ENCODE peak calls at places on chromosome 7, in four cellular contexts. I is AG09309, H is fibroblast of mammary gland, Q is astrocyte of the cerebellum. Y is an unnamed sample.

GRCh38 chr7:25069900-25070443 is 55.1 kb downstream of the CYCS start:
- DNase-seq in Q (peak), I (peak), H (peak), Y (peak)

GRCh38 chr7:2851499-2851898 is 7.4 kb upstream of the GNA12 start:
- DNase-seq in Q (no peak), I (no peak), H (no peak), Y (no peak)

GRCh38 chr7:149456770-149457421 is 4.0 kb downstream of the ZNF777 start:
- DNase-seq in Q (no peak), H (peak), I (no peak), Y (no peak)

GRCh38 chr7:83655951-83656556 is 7.1 kb upstream of the SEMA3E start:
- DNase-seq in I (peak), H (peak), Q (peak), Y (peak)

GRCh38 chr7:11474902-11475585 is 357.0 kb downstream of the THSD7A start:
- DNase-seq in H (no peak), I (no peak), Q (no peak), Y (no peak)

GRCh38 chr7:94888542-94888941 is 18.9 kb upstream of the PPP1R9A start:
- DNase-seq in H (peak), Q (no peak), I (no peak), Y (peak)

GRCh38 chr7:80496586-80496985 is 15.3 kb downstream of the GNAT3 start:
- DNase-seq in Q (no peak), I (no peak), H (peak), Y (peak)

GRCh38 chr7:80558116-80558515 is 46.3 kb upstream of the GNAT3 start:
- DNase-seq in H (no peak), I (no peak), Q (no peak), Y (no peak)

GRCh38 chr7:154789404-154789803 is 213.5 kb downstream of the PAXIP1 start:
- DNase-seq in Q (no peak), H (no peak), I (no peak), Y (no peak)

GRCh38 chr7:139828880-139829653 is at the start of gene TBXAS1:
- DNase-seq in Q (no peak), H (no peak), I (no peak), Y (no peak)

GRCh38 chr7:36962367-36962766 is 238.1 kb upstream of the AOAH start:
- DNase-seq in I (no peak), Q (peak), H (no peak), Y (no peak)

GRCh38 chr7:4235596-4235995 is 446.5 kb upstream of the FOXK1 start:
- DNase-seq in Q (no peak), H (no peak), I (no peak), Y (no peak)

GRCh38 chr7:22671177-22671879 is 55.7 kb upstream of the IL6 start:
- DNase-seq in Q (no peak), I (no peak), H (peak), Y (no peak)

GRCh38 chr7:35463176-35463575 is 209.3 kb upstream of the TBX20 start:
- DNase-seq in Q (no peak), H (no peak), I (no peak), Y (no peak)

GRCh38 chr7:20440472-20441105 is 109.9 kb downstream of the ITGB8 start:
- DNase-seq in Q (no peak), I (no peak), H (peak), Y (peak)

GRCh38 chr7:99374121-99375064 is at the start of gene ARPC1B:
- DNase-seq in Q (no peak), H (peak), I (no peak), Y (peak)

GRCh38 chr7:81491573-81491972 is 278.3 kb downstream of the HGF start:
- DNase-seq in H (no peak), Q (no peak), I (no peak), Y (no peak)

GRCh38 chr7:36787933-36788378 is 63.7 kb upstream of the AOAH start:
- DNase-seq in H (no peak), I (no peak), Q (no peak), Y (no peak)

GRCh38 chr7:155164316-155164715 is 94.2 kb downstream of the HTR5A start:
- DNase-seq in H (no peak), Q (no peak), I (no peak), Y (no peak)

GRCh38 chr7:73811760-73812168 is 19.0 kb upstream of the CLDN4 start:
- DNase-seq in I (peak), H (peak), Q (peak), Y (peak)

GRCh38 chr7:46490406-46490805 is 569.3 kb upstream of the IGFBP3 start:
- DNase-seq in H (no peak), I (no peak), Q (no peak), Y (no peak)

GRCh38 chr7:46494441-46494840 is 573.4 kb upstream of the IGFBP3 start:
- DNase-seq in Q (no peak), I (no peak), H (no peak), Y (peak)

GRCh38 chr7:46492460-46492859 is 571.4 kb upstream of the IGFBP3 start:
- DNase-seq in I (no peak), H (no peak), Q (no peak), Y (no peak)

GRCh38 chr7:46494026-46494425 is 573.0 kb upstream of the IGFBP3 start:
- DNase-seq in Q (no peak), H (peak), I (peak), Y (peak)

GRCh38 chr7:46493196-46493595 is 572.1 kb upstream of the IGFBP3 start:
- DNase-seq in Q (no peak), I (no peak), H (no peak), Y (no peak)
- TF ChIP-seq CTCF in Q (no peak), I (no peak), H (no peak), Y (peak)

GRCh38 chr7:106866298-106867281 is 1.5 kb downstream of the PIK3CG start:
- DNase-seq in H (no peak), I (no peak), Q (no peak), Y (no peak)
- H3K4me3 ChIP-seq in H (no peak), I (no peak), Q (no peak), Y (no peak)

GRCh38 chr7:17472939-17473338 is 174.5 kb downstream of the AHR start:
- DNase-seq in H (no peak), Q (no peak), I (no peak), Y (no peak)

GRCh38 chr7:17477182-17477581 is 178.7 kb downstream of the AHR start:
- DNase-seq in Q (no peak), H (no peak), I (peak), Y (no peak)

GRCh38 chr7:17472518-17472917 is 174.1 kb downstream of the AHR start:
- DNase-seq in H (no peak), I (no peak), Q (no peak), Y (no peak)

DNA sequence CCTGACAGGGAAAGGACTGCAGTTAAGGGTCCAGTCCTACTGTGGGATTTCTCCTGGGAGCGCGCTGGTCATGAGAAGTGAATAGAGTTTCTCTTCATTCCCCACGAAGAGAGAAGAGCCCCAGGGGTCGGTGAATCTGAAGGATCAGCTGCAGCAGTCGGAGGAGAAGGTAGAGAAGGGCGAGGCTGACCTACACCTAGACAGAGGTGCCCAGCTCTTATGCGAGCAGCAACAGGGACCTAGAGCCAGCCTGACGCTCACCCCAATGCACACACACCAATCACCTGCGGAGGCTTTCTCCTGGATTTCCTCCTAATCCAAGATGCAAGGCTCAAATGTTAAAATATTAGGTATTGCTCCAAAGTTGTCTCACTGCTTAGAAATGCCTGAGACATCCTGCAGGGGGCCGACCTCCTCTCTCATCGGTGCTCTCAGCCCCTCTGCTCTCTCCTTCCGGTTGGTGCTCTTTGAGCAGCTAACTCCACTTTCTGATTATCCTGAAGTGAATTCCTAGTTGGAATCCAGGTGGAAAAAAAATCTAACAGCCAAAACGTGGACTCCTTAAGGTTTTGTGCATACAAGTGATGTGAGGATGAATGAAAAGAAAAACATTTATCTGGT is 176.4 kb downstream of the AHR start:
- DNase-seq in H (no peak), I (no peak), Q (no peak), Y (no peak)
- TF ChIP-seq CTCF in H (peak), I (no peak), Q (peak), Y (peak)

DNA sequence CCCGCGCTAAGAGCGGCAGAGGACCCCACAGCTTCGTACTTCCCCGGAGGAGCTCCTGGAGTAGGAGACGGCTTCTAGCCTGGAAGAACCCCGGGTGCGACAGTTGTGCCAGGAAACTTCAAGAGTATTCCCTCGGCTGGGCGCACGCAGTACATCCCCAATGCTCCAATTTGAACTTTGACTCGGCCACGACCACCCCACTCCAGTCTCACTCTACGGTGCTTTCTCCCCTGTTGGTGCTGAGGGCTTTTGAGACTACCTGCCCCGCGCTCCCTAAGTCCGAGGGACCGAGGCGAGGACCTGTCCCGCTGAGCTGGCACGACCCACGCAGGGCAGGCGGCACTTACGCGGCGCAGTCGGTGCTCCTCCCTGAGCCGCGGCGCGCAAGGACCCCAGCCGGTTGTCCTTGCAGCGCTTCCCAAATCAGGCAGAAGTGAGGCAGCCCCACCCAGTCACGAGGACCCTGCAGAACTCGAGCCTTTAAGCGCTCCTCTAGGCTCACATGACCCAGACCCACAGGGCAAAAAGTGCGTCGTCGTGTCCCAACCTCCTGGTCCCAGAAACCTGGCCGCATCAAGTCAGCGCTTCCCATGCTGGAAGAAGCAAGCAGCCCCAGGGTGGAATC is at the start of gene CPVL:
- DNase-seq in Q (no peak), H (no peak), I (no peak), Y (no peak)
- H3K4me3 ChIP-seq in Q (peak), H (no peak), I (no peak), Y (peak)

GRCh38 chr7:141974831-141975230 is 1.3 kb upstream of the TAS2R38 start:
- DNase-seq in H (peak), I (no peak), Q (no peak), Y (no peak)
- TF ChIP-seq CTCF in H (peak), I (no peak), Q (peak), Y (no peak)

GRCh38 chr7:156889746-156890145 is 3.2 kb downstream of the LMBR1 start:
- DNase-seq in I (no peak), H (no peak), Q (no peak), Y (no peak)

GRCh38 chr7:156896388-156897022 is 3.5 kb upstream of the LMBR1 start:
- DNase-seq in I (no peak), Q (no peak), H (no peak), Y (no peak)

GRCh38 chr7:156892086-156892800 is 740 bp downstream of the LMBR1 start:
- DNase-seq in H (no peak), Q (no peak), I (no peak), Y (no peak)

GRCh38 chr7:156895024-156895780 is 2.2 kb upstream of the LMBR1 start:
- DNase-seq in Q (no peak), I (no peak), H (no peak), Y (no peak)

GRCh38 chr7:156892821-156893706 is at the start of gene LMBR1:
- DNase-seq in H (peak), Q (peak), I (peak), Y (peak)
- H3K4me3 ChIP-seq in H (peak), Q (peak), I (peak), Y (peak)